ENCODE peak calls at places on chromosomes 12 and 14, in eight cellular contexts. F, N, C, X, Y, M, T and O are unnamed samples.

GRCh38 chr12:92199846-92200576 is 54.4 kb upstream of the BTG1 start:
- DNase-seq in F (no peak), N (no peak), C (peak), X (no peak), Y (no peak), M (no peak), T (no peak), O (no peak)

GRCh38 chr14:99195602-99196309 is 76.2 kb downstream of the BCL11B start:
- DNase-seq in F (peak), N (no peak), C (no peak), X (no peak), Y (no peak), M (no peak), T (no peak), O (no peak)

GRCh38 chr14:71591929-71592328 is 340.3 kb upstream of the RGS6 start:
- DNase-seq in F (peak), N (no peak), C (peak), X (peak), Y (no peak), M (no peak), T (no peak), O (no peak)

GRCh38 chr12:113267621-113268020 is 46.4 kb downstream of the TPCN1 start:
- DNase-seq in F (no peak), N (no peak), C (no peak), X (no peak), Y (no peak), M (no peak), T (no peak), O (no peak)

GRCh38 chr12:48977290-48978281 is 536 bp upstream of the WNT1 start:
- DNase-seq in F (peak), N (no peak), C (no peak), X (peak), Y (peak), M (peak), T (peak), O (peak)

GRCh38 chr14:102678394-102678793 is 85.9 kb downstream of the RCOR1 start:
- DNase-seq in F (no peak), N (no peak), C (no peak), X (no peak), Y (no peak), M (no peak), T (no peak), O (no peak)

GRCh38 chr14:63853831-63854293 is 1.1 kb downstream of the SYNE2 start:
- DNase-seq in F (peak), N (no peak), C (peak), X (peak), Y (peak), M (peak), T (peak), O (peak)

GRCh38 chr12:107775093-107775721 is 703 bp downstream of the ASCL4 start:
- DNase-seq in F (peak), N (no peak), C (no peak), X (no peak), Y (peak), M (no peak), T (no peak), O (no peak)